ENCODE peak calls at places on chromosomes 5 and 9, in four cellular contexts. One of them, this sample, is unnamed.

GRCh38 chr5:73606206-73606753 is 19.7 kb upstream of the ARHGEF28 start:
- DNase-seq in IMR-90: no peak
- DNase-seq in GM12878: no peak
- DNase-seq in SK-N-SH: no peak
- DNase-seq in this sample: no peak

GRCh38 chr5:85010014-85010562 is 625.4 kb upstream of the EDIL3 start:
- DNase-seq in IMR-90: no peak
- DNase-seq in GM12878: no peak
- DNase-seq in SK-N-SH: no peak
- DNase-seq in this sample: no peak

GRCh38 chr9:4955836-4956235 is 29.2 kb upstream of the JAK2 start:
- DNase-seq in IMR-90: peak; percentile 28
- DNase-seq in GM12878: no peak
- DNase-seq in SK-N-SH: no peak
- DNase-seq in this sample: peak; percentile 7

GRCh38 chr5:31585519-31586270 is 53.2 kb upstream of the PDZD2 start:
- DNase-seq in IMR-90: peak; percentile 49
- DNase-seq in GM12878: no peak
- DNase-seq in SK-N-SH: no peak
- DNase-seq in this sample: no peak

GRCh38 chr5:75831561-75831960 is 114.3 kb upstream of the POC5 start:
- DNase-seq in IMR-90: no peak
- DNase-seq in GM12878: no peak
- DNase-seq in SK-N-SH: no peak
- DNase-seq in this sample: no peak

GRCh38 chr5:84779206-84779605 is 394.5 kb upstream of the EDIL3 start:
- DNase-seq in IMR-90: peak; percentile 13
- DNase-seq in GM12878: no peak
- DNase-seq in SK-N-SH: no peak
- DNase-seq in this sample: no peak

GRCh38 chr5:135236187-135236835 is 162.7 kb downstream of the MACROH2A1 start:
- DNase-seq in IMR-90: no peak
- DNase-seq in GM12878: no peak
- DNase-seq in SK-N-SH: no peak
- DNase-seq in this sample: no peak

GRCh38 chr5:142478116-142478515 is 153.3 kb upstream of the SPRY4 start:
- DNase-seq in IMR-90: no peak
- DNase-seq in GM12878: no peak
- DNase-seq in SK-N-SH: no peak
- DNase-seq in this sample: no peak

GRCh38 chr9:72454871-72455471 is 66.4 kb upstream of the TMC1 start:
- DNase-seq in IMR-90: no peak
- DNase-seq in GM12878: no peak
- DNase-seq in SK-N-SH: no peak
- DNase-seq in this sample: no peak

GRCh38 chr9:95912773-95913172 is 37.3 kb downstream of the ERCC6L2 start:
- DNase-seq in IMR-90: no peak
- DNase-seq in GM12878: no peak
- DNase-seq in SK-N-SH: no peak
- DNase-seq in this sample: no peak
- TF ChIP-seq RCOR1 in IMR-90: no peak
- TF ChIP-seq RCOR1 in GM12878: no peak
- TF ChIP-seq RCOR1 in SK-N-SH: no peak
- TF ChIP-seq RCOR1 in this sample: no peak

GRCh38 chr9:128688501-128689292 is at the start of gene SET:
- DNase-seq in IMR-90: peak; percentile 90
- DNase-seq in GM12878: peak; percentile 73
- DNase-seq in SK-N-SH: peak; percentile 100
- DNase-seq in this sample: peak; percentile 94

GRCh38 chr9:128689293-128689770 is 310 bp downstream of the SET start:
- DNase-seq in IMR-90: no peak
- DNase-seq in GM12878: no peak
- DNase-seq in SK-N-SH: peak; percentile 81
- DNase-seq in this sample: peak; percentile 70

GRCh38 chr9:128685022-128685332 is 4.0 kb upstream of the SET start:
- DNase-seq in IMR-90: no peak
- DNase-seq in GM12878: no peak
- DNase-seq in SK-N-SH: no peak
- DNase-seq in this sample: no peak

GRCh38 chr9:128685636-128686489 is 3.2 kb upstream of the SET start:
- DNase-seq in IMR-90: no peak
- DNase-seq in GM12878: no peak
- DNase-seq in SK-N-SH: no peak
- DNase-seq in this sample: no peak

GRCh38 chr9:128687453-128687852 is 1.6 kb upstream of the SET start:
- DNase-seq in IMR-90: no peak
- DNase-seq in GM12878: no peak
- DNase-seq in SK-N-SH: no peak
- DNase-seq in this sample: no peak
- TF ChIP-seq RCOR1 in IMR-90: no peak
- TF ChIP-seq RCOR1 in GM12878: no peak
- TF ChIP-seq RCOR1 in SK-N-SH: no peak
- TF ChIP-seq RCOR1 in this sample: no peak

GRCh38 chr9:91949946-91950664 is at the start of gene ROR2:
- DNase-seq in IMR-90: peak; percentile 63
- DNase-seq in GM12878: no peak
- DNase-seq in SK-N-SH: peak; percentile 96
- DNase-seq in this sample: peak; percentile 40
- TF ChIP-seq RCOR1 in IMR-90: no peak
- TF ChIP-seq RCOR1 in GM12878: no peak
- TF ChIP-seq RCOR1 in SK-N-SH: no peak
- TF ChIP-seq RCOR1 in this sample: no peak

DNA sequence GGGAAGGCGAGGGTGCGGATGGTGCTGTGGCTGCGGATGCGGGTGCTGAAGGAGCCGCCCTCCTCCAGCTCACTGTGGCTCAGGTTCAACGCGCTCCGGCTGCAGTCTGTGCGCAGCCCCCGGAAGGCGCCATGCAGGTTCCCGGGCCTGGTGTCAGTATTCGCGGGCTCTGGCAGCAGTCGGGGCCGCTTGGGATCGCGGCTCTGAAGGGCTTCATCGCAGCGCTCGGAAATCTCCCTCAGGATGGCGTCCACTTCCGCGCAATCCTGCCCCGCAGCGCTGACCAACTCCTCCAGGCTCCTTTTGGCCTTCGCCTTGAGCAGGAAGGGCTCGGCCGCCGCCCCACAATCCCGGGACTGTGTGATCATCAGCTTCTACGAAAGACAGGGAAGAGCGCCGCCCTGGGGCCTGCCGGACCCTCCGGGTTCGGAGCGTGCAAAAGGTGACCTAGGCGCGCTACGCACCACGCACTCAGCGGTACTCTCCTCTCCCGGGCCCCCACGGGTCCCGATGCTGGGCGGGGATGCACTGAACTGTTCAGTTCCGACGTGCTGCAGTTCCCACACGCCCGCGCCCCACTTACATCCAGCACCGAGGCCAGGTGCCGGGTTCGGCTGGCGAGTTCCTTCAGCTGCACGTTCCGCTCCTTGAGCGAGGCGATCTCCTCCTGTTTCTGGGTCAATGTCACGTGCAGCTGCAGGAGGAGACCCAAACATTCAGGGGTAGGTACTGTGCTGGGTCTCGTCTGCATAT is 6.5 kb downstream of the MCIDAS start:
- DNase-seq in IMR-90: no peak
- DNase-seq in GM12878: no peak
- DNase-seq in SK-N-SH: peak; percentile 56
- DNase-seq in this sample: no peak
- TF ChIP-seq RCOR1 in IMR-90: no peak
- TF ChIP-seq RCOR1 in GM12878: no peak
- TF ChIP-seq RCOR1 in SK-N-SH: no peak
- TF ChIP-seq RCOR1 in this sample: no peak

DNA sequence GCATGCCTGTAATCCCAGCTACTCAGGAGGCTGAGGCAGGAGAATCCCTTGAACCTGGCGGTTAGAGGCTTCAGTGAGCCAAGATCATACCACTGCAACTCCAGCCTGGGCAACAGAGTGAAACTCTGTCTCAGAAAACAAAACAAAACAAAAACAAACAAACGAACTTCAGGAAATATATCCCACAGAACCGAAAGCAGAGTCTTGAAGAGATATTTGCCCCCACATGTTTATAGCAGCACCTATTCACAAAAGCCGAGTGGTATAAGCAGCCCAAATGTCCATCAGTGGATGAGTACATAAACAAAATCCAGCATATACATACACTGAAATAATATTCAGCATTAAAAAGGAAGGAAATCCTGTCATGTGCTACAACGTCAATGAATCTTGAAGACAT is 57.6 kb upstream of the GRIN3A start:
- DNase-seq in IMR-90: no peak
- DNase-seq in GM12878: no peak
- DNase-seq in SK-N-SH: no peak
- DNase-seq in this sample: no peak
- TF ChIP-seq RCOR1 in IMR-90: no peak
- TF ChIP-seq RCOR1 in GM12878: no peak
- TF ChIP-seq RCOR1 in SK-N-SH: no peak
- TF ChIP-seq RCOR1 in this sample: no peak

GRCh38 chr5:16593013-16593412 is 23.8 kb downstream of the RETREG1 start:
- DNase-seq in IMR-90: no peak
- DNase-seq in GM12878: no peak
- DNase-seq in SK-N-SH: no peak
- DNase-seq in this sample: no peak

GRCh38 chr5:16600397-16600796 is 16.4 kb downstream of the RETREG1 start:
- DNase-seq in IMR-90: no peak
- DNase-seq in GM12878: no peak
- DNase-seq in SK-N-SH: peak; percentile 75
- DNase-seq in this sample: no peak

GRCh38 chr5:16593630-16594029 is 23.2 kb downstream of the RETREG1 start:
- DNase-seq in IMR-90: no peak
- DNase-seq in GM12878: no peak
- DNase-seq in SK-N-SH: no peak
- DNase-seq in this sample: no peak

GRCh38 chr5:16597946-16598694 is 18.7 kb downstream of the RETREG1 start:
- DNase-seq in IMR-90: no peak
- DNase-seq in GM12878: no peak
- DNase-seq in SK-N-SH: no peak
- DNase-seq in this sample: no peak

DNA sequence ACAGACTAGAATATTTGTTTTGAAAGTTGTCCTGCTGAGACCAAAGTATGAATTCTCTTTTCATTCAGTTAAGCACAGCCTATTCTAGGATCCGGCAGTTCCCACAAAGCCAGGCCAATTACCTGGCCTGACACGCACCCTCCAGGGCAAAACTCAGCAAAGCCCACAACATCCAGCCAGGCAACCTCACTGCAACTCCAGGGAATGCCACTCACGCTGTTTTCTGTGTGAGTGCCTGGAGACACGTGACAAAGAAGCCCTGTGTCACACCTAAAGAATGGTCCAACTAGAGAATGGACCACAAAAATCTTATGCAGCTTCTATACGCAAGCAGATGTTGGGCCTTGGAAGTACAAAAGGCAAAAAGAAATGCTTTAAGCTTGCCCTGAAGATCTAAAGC is 20.3 kb downstream of the RETREG1 start:
- DNase-seq in IMR-90: peak; percentile 26
- DNase-seq in GM12878: no peak
- DNase-seq in SK-N-SH: no peak
- DNase-seq in this sample: no peak
- TF ChIP-seq RCOR1 in IMR-90: no peak
- TF ChIP-seq RCOR1 in GM12878: no peak
- TF ChIP-seq RCOR1 in SK-N-SH: no peak
- TF ChIP-seq RCOR1 in this sample: no peak

GRCh38 chr9:121267689-121268597 is at the start of gene GSN:
- DNase-seq in IMR-90: peak; percentile 50
- DNase-seq in GM12878: no peak
- DNase-seq in SK-N-SH: peak; percentile 95
- DNase-seq in this sample: peak; percentile 69
- TF ChIP-seq RCOR1 in IMR-90: no peak
- TF ChIP-seq RCOR1 in GM12878: no peak
- TF ChIP-seq RCOR1 in SK-N-SH: no peak
- TF ChIP-seq RCOR1 in this sample: no peak

This sample was measured in A549.